ENCODE peak calls at places on chromosome 19, in ten cellular contexts. L is ascending aorta, T is tibial artery, B is left ventricle myocardium inferior, C is NB4, U is osteoblast, K is endothelial cell, E is nephron progenitor cell, I is AG04449, O is neural crest cell. P is an unnamed sample.

GRCh38 chr19:38977445-38978314 is 2.1 kb upstream of the FBXO17 start:
- DNase-seq in C (no peak), T (no peak), E (no peak), K (no peak), U (peak), L (no peak), I (no peak), O (no peak), B (no peak), P (no peak)

GRCh38 chr19:14475251-14476073 is at the start of gene PTGER1:
- DNase-seq in T (no peak), L (no peak), I (no peak), O (no peak), U (peak), K (peak), B (no peak), E (peak), C (peak), P (no peak)

GRCh38 chr19:6503407-6504201 is 1.5 kb upstream of the TUBB4A start:
- DNase-seq in I (no peak), K (no peak), O (no peak), B (peak), L (no peak), C (no peak), T (no peak), U (peak), E (no peak), P (no peak)

GRCh38 chr19:42284641-42285341 is 15.7 kb downstream of the CIC start:
- DNase-seq in K (no peak), L (no peak), E (no peak), O (no peak), I (no peak), B (no peak), T (no peak), U (peak), C (no peak), P (no peak)

GRCh38 chr19:39160889-39161672 is 35.5 kb downstream of the PAK4 start:
- DNase-seq in C (peak), L (no peak), U (peak), T (no peak), I (no peak), O (no peak), E (no peak), B (no peak), K (no peak), P (no peak)

GRCh38 chr19:344625-345319 is at the start of gene MIER2:
- DNase-seq in L (peak), B (peak), O (peak), E (peak), T (peak), K (peak), I (no peak), U (peak), C (peak), P (peak)

GRCh38 chr19:35224681-35225604 is 3.6 kb downstream of the FAM187B start:
- DNase-seq in K (no peak), O (no peak), E (no peak), U (peak), B (no peak), C (no peak), T (no peak), L (no peak), I (no peak), P (no peak)

GRCh38 chr19:41427647-41428480 is 690 bp upstream of the B3GNT8 start:
- DNase-seq in C (peak), L (no peak), O (no peak), U (peak), I (no peak), T (peak), E (peak), B (peak), K (peak), P (no peak)

GRCh38 chr19:17902701-17903100 is 30.1 kb upstream of the CCDC124 start:
- DNase-seq in K (no peak), L (no peak), E (no peak), T (no peak), O (no peak), B (no peak), C (no peak), U (peak), I (peak), P (no peak)

GRCh38 chr19:53076984-53077383 is 26.2 kb downstream of the ZNF160 start:
- DNase-seq in E (peak), B (peak), I (no peak), L (no peak), O (peak), T (no peak), C (peak), K (peak), U (peak), P (peak)

GRCh38 chr19:50315773-50316448 is 13.3 kb downstream of the KCNC3 start:
- DNase-seq in I (no peak), B (no peak), C (peak), E (peak), O (no peak), K (no peak), T (no peak), U (peak), L (no peak), P (no peak)

GRCh38 chr19:12485571-12485970 is 955 bp upstream of the ZNF709 start:
- DNase-seq in O (no peak), I (no peak), C (no peak), T (no peak), B (no peak), K (no peak), E (no peak), L (no peak), U (no peak), P (no peak)

GRCh38 chr19:30339624-30340525 is 32.3 kb upstream of the ZNF536 start:
- DNase-seq in C (no peak), K (no peak), E (no peak), U (no peak), L (no peak), B (no peak), I (no peak), T (no peak), O (no peak), P (no peak)

GRCh38 chr19:47781590-47782318 is 3.3 kb downstream of the SELENOW start:
- DNase-seq in K (no peak), O (no peak), T (peak), I (no peak), E (no peak), U (peak), C (no peak), B (peak), L (no peak), P (no peak)

GRCh38 chr19:48836089-48837017 is at the start of gene HSD17B14:
- DNase-seq in O (peak), T (peak), E (peak), I (no peak), L (peak), K (peak), B (no peak), C (no peak), U (peak), P (no peak)
- TF ChIP-seq CTCF in O (peak), T (no peak), E (no peak), I (no peak), L (no peak), K (peak), B (peak), C (no peak), U (no peak), P (no peak)

GRCh38 chr19:36488118-36488815 is 1.1 kb downstream of the ZNF566 start:
- DNase-seq in U (peak), C (no peak), E (no peak), T (no peak), B (no peak), I (no peak), K (no peak), L (no peak), O (no peak), P (no peak)

GRCh38 chr19:36488816-36489138 is 584 bp downstream of the ZNF566 start:
- DNase-seq in T (peak), C (peak), O (no peak), I (no peak), E (no peak), U (peak), K (no peak), B (no peak), L (no peak), P (no peak)

GRCh38 chr19:36483653-36484052 is 5.7 kb downstream of the ZNF566 start:
- DNase-seq in I (no peak), K (no peak), E (no peak), T (no peak), B (no peak), U (no peak), C (peak), L (no peak), O (no peak), P (no peak)

GRCh38 chr19:36489920-36490415 is 607 bp upstream of the ZNF566 start:
- DNase-seq in T (peak), E (peak), O (peak), B (peak), U (peak), I (no peak), C (peak), K (no peak), L (peak), P (peak)

GRCh38 chr19:36489139-36489919 is at the start of gene ZNF566:
- DNase-seq in B (peak), E (peak), U (peak), T (peak), C (peak), O (peak), I (peak), K (peak), L (peak), P (peak)
- TF ChIP-seq CTCF in B (no peak), E (no peak), U (no peak), T (no peak), C (no peak), O (no peak), I (no peak), K (no peak), L (peak), P (no peak)

DNA sequence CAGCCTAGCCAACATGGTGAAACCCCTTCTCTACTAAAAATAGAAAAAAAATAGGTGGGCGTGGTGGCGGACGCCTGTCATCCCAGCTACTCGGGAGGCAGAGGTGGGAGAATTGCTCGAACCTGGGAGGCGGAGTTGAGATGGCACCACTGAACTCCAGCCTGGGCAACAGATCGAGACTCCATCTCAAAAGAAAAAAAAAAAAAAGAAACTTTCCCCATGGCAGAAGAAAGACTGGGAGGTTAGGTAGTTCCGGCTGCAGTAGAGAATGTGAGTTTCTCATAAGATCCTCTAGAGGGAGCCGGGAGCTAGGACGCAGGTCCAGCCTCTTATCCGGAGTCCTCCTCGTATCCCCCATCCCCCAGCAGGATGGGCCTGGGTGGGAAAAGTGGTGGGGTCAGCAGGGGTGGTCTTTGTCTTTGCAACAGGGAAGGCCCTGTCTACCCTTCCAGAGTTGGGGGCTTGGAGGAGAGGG is 13.2 kb upstream of the CREB3L3 start:
- DNase-seq in L (no peak), C (peak), T (no peak), U (peak), K (peak), B (no peak), E (peak), I (no peak), O (peak), P (no peak)
- TF ChIP-seq CTCF in L (peak), C (peak), T (peak), U (peak), K (no peak), B (peak), E (peak), I (peak), O (peak), P (no peak)

GRCh38 chr19:19777692-19778091 is 43.9 kb downstream of the ZNF506 start:
- DNase-seq in K (no peak), I (no peak), E (no peak), B (no peak), T (no peak), O (no peak), U (no peak), L (no peak), C (no peak), P (no peak)
- TF ChIP-seq CTCF in K (no peak), I (no peak), E (no peak), B (no peak), T (no peak), O (no peak), U (no peak), L (no peak), C (no peak), P (no peak)